ENCODE peak calls at places on chromosomes 7 and 10, in eight cellular contexts. Q, G, T, X, L, R, K and Y are unnamed samples.

GRCh38 chr10:132458595-132459251 is 61.7 kb downstream of the PWWP2B start:
- DNase-seq in L (peak; percentile 53), X (peak; percentile 54), Q (peak; percentile 50), T (peak; percentile 39), G (peak; percentile 93), K (peak; percentile 36), R (no peak), Y (peak; percentile 82)

GRCh38 chr10:16352146-16352545 is 84.7 kb upstream of the PTER start:
- DNase-seq in K (no peak), X (no peak), T (no peak), R (no peak), G (no peak), L (no peak), Q (no peak), Y (no peak)

GRCh38 chr7:78489423-78489822 is 690.9 kb downstream of the PHTF2 start:
- DNase-seq in K (peak; percentile 54), L (no peak), Q (no peak), G (no peak), T (no peak), X (no peak), R (no peak), Y (no peak)

GRCh38 chr10:93081834-93082233 is 8.1 kb downstream of the CYP26A1 start:
- DNase-seq in L (no peak), T (no peak), R (no peak), K (no peak), G (no peak), X (no peak), Q (no peak), Y (no peak)

GRCh38 chr10:75123088-75123682 is 11.7 kb downstream of the SAMD8 start:
- DNase-seq in X (no peak), Q (no peak), L (no peak), R (no peak), K (no peak), G (no peak), T (no peak), Y (no peak)

GRCh38 chr7:141045842-141046630 is 27.8 kb upstream of the TMEM178B start:
- DNase-seq in K (no peak), X (no peak), G (no peak), R (no peak), T (peak; percentile 99), L (no peak), Q (no peak), Y (no peak)

GRCh38 chr10:13613519-13613918 is 26.8 kb downstream of the PRPF18 start:
- DNase-seq in G (peak; percentile 32), X (no peak), K (peak; percentile 62), L (no peak), Q (no peak), T (peak; percentile 17), R (no peak), Y (no peak)

GRCh38 chr7:1093506-1093850 is 5.6 kb downstream of the GPER1 start:
- DNase-seq in G (no peak), L (no peak), K (no peak), Q (no peak), X (no peak), R (no peak), T (no peak), Y (no peak)

GRCh38 chr10:131743190-131744151 is 157.3 kb upstream of the PPP2R2D start:
- DNase-seq in G (peak; percentile 48), R (no peak), Q (no peak), X (no peak), T (no peak), K (no peak), L (no peak), Y (no peak)

GRCh38 chr7:1287629-1288225 is 55.1 kb downstream of the UNCX start:
- DNase-seq in K (peak; percentile 13), Q (no peak), X (no peak), R (no peak), L (no peak), T (no peak), G (no peak), Y (peak; percentile 17)

GRCh38 chr10:13371879-13372470 is 23.9 kb upstream of the SEPHS1 start:
- DNase-seq in L (peak; percentile 65), G (peak; percentile 83), T (peak; percentile 81), Q (peak; percentile 53), R (peak; percentile 68), K (peak; percentile 82), X (peak; percentile 81), Y (peak; percentile 55)

GRCh38 chr7:84803979-84804378 is 382.9 kb downstream of the SEMA3D start:
- DNase-seq in G (no peak), Q (no peak), L (no peak), K (no peak), T (no peak), X (no peak), R (no peak), Y (no peak)

GRCh38 chr7:74606101-74606908 is 51.2 kb upstream of the GTF2I start:
- DNase-seq in T (peak; percentile 71), G (peak; percentile 64), L (peak; percentile 71), Q (peak; percentile 38), R (no peak), K (no peak), X (peak; percentile 38), Y (peak; percentile 67)

GRCh38 chr7:140304071-140304799 is 94.1 kb downstream of the SLC37A3 start:
- DNase-seq in K (peak; percentile 19), Q (no peak), X (peak; percentile 52), L (peak; percentile 20), R (no peak), T (peak; percentile 29), G (peak; percentile 38), Y (no peak)

GRCh38 chr7:108348913-108349312 is 107.3 kb downstream of the NRCAM start:
- DNase-seq in X (no peak), K (no peak), L (no peak), T (no peak), R (no peak), Q (no peak), G (no peak), Y (no peak)

GRCh38 chr10:75352650-75353049 is 48.9 kb downstream of the ZNF503 start:
- DNase-seq in X (no peak), T (peak; percentile 49), G (no peak), L (no peak), Q (no peak), K (no peak), R (no peak), Y (no peak)

GRCh38 chr10:1418031-1418550 is 319.2 kb downstream of the ADARB2 start:
- DNase-seq in T (no peak), G (no peak), K (no peak), X (no peak), Q (no peak), R (no peak), L (no peak), Y (no peak)

GRCh38 chr10:126948355-126949160 is 43.3 kb downstream of the DOCK1 start:
- DNase-seq in Q (no peak), L (no peak), G (no peak), T (no peak), X (no peak), R (no peak), K (no peak), Y (no peak)

GRCh38 chr7:27242580-27243339 is at the start of gene EVX1:
- DNase-seq in Q (no peak), R (no peak), G (no peak), T (no peak), K (no peak), X (no peak), L (no peak), Y (no peak)

GRCh38 chr7:31646969-31647368 is 40.0 kb upstream of the PPP1R17 start:
- DNase-seq in L (no peak), X (no peak), T (no peak), G (no peak), K (no peak), R (no peak), Q (no peak), Y (no peak)

GRCh38 chr10:51000164-51000563 is 74.1 kb upstream of the PRKG1 start:
- DNase-seq in T (no peak), Q (no peak), R (peak; percentile 85), K (no peak), G (no peak), X (no peak), L (no peak), Y (no peak)

GRCh38 chr10:104809288-104810090 is 168.4 kb downstream of the SORCS3 start:
- DNase-seq in G (no peak), T (peak; percentile 72), Q (no peak), X (no peak), R (no peak), L (peak; percentile 8), K (no peak), Y (no peak)

GRCh38 chr10:125060486-125060850 is 99.9 kb downstream of the CTBP2 start:
- DNase-seq in Q (no peak), K (no peak), L (no peak), R (no peak), T (peak; percentile 38), X (no peak), G (no peak), Y (no peak)

GRCh38 chr10:69318997-69319727 is 40.9 kb downstream of the HK1 start:
- DNase-seq in G (peak; percentile 77), L (peak; percentile 47), X (peak; percentile 18), R (no peak), T (peak; percentile 59), K (no peak), Q (peak; percentile 93), Y (peak; percentile 89)

GRCh38 chr7:96349572-96349971 is 27.7 kb upstream of the SLC25A13 start:
- DNase-seq in X (no peak), T (no peak), R (no peak), K (no peak), L (no peak), G (no peak), Q (peak; percentile 18), Y (no peak)

GRCh38 chr10:51718804-51719291 is 19.5 kb upstream of the CSTF2T start:
- DNase-seq in Q (no peak), G (no peak), L (no peak), X (no peak), R (peak; percentile 36), K (no peak), T (no peak), Y (no peak)

GRCh38 chr7:156942708-156943090 is 6.8 kb upstream of the NOM1 start:
- DNase-seq in K (no peak), Q (no peak), R (no peak), G (no peak), X (no peak), L (no peak), T (no peak), Y (no peak)

GRCh38 chr10:129845081-129845823 is 118.8 kb downstream of the EBF3 start:
- DNase-seq in X (no peak), R (no peak), T (no peak), K (no peak), Q (no peak), G (no peak), L (no peak), Y (no peak)

GRCh38 chr10:71084061-71084817 is 128.1 kb upstream of the UNC5B start:
- DNase-seq in G (no peak), X (no peak), R (no peak), K (no peak), L (peak; percentile 24), T (no peak), Q (no peak), Y (peak; percentile 22)

GRCh38 chr10:34802692-34803091 is 12.4 kb downstream of the PARD3 start:
- DNase-seq in L (no peak), T (no peak), K (no peak), Q (no peak), G (no peak), X (no peak), R (no peak), Y (no peak)

GRCh38 chr7:33720139-33720538 is 185.2 kb upstream of the BMPER start:
- DNase-seq in K (no peak), R (no peak), Q (no peak), G (no peak), L (no peak), T (no peak), X (no peak), Y (no peak)

GRCh38 chr10:73117976-73118743 is 7.9 kb downstream of the NUDT13 start:
- DNase-seq in L (no peak), R (no peak), T (no peak), G (peak; percentile 28), K (no peak), X (no peak), Q (no peak), Y (no peak)

GRCh38 chr7:91054374-91054773 is 209.9 kb upstream of the FZD1 start:
- DNase-seq in X (no peak), K (no peak), R (no peak), L (no peak), Q (no peak), G (no peak), T (no peak), Y (no peak)

GRCh38 chr7:142535123-142535779 is 214.0 kb upstream of the PRSS1 start:
- DNase-seq in G (peak; percentile 20), T (peak; percentile 88), X (peak; percentile 72), R (peak; percentile 80), K (peak; percentile 65), Q (peak; percentile 40), L (peak; percentile 88), Y (no peak)